ENCODE peak calls at places on chromosome 15, in five cellular contexts. U is Peyer's patch, M is GM20000, K is heart left ventricle, D is activated B cell treated with CpG ODN at 0.5 μM for 24 hours. Q is an unnamed sample.

GRCh38 chr15:82122754-82123400 is 77.1 kb upstream of the MEX3B start:
- DNase-seq in K (peak), D (no peak), M (no peak), U (no peak), Q (peak)

GRCh38 chr15:97998307-97999071 is 38.0 kb downstream of the ARRDC4 start:
- DNase-seq in U (no peak), D (no peak), M (no peak), K (no peak), Q (peak)

GRCh38 chr15:88912500-88912921 is 668 bp downstream of the MFGE8 start:
- DNase-seq in D (no peak), M (peak), K (peak), U (no peak), Q (peak)

GRCh38 chr15:41024141-41024540 is 70.9 kb downstream of the CHAC1 start:
- DNase-seq in D (no peak), K (no peak), M (no peak), U (no peak), Q (no peak)

GRCh38 chr15:63402498-63403253 is 21.0 kb upstream of the CA12 start:
- DNase-seq in K (no peak), D (no peak), U (no peak), M (peak), Q (peak)

GRCh38 chr15:51099185-51099584 is 4.5 kb upstream of the TNFAIP8L3 start:
- DNase-seq in D (no peak), U (no peak), M (no peak), K (no peak), Q (no peak)

GRCh38 chr15:51160484-51160883 is 65.8 kb upstream of the TNFAIP8L3 start:
- DNase-seq in K (no peak), D (no peak), M (no peak), U (no peak), Q (no peak)

GRCh38 chr15:80587816-80588456 is 107.2 kb upstream of the ABHD17C start:
- DNase-seq in D (no peak), M (no peak), K (no peak), U (no peak), Q (peak)

GRCh38 chr15:51613988-51614387 is 8.6 kb downstream of the DMXL2 start:
- DNase-seq in M (no peak), K (no peak), D (no peak), U (no peak), Q (no peak)

GRCh38 chr15:98174286-98174685 is 213.8 kb downstream of the ARRDC4 start:
- DNase-seq in D (no peak), K (no peak), U (no peak), M (no peak), Q (peak)

GRCh38 chr15:41288464-41288863 is 43.9 kb downstream of the OIP5 start:
- DNase-seq in U (no peak), M (no peak), D (no peak), K (no peak), Q (no peak)

GRCh38 chr15:62068071-62068786 is 1.5 kb downstream of the C2CD4A start:
- DNase-seq in U (peak), M (peak), D (peak), K (peak), Q (peak)

GRCh38 chr15:87144775-87145174 is 1065.1 kb downstream of the AGBL1 start:
- DNase-seq in D (no peak), U (no peak), M (no peak), K (no peak), Q (peak)

GRCh38 chr15:58541410-58542087 is 109.8 kb downstream of the LIPC start:
- DNase-seq in K (no peak), U (no peak), D (no peak), M (no peak), Q (no peak)

GRCh38 chr15:45121706-45122417 is 7.7 kb downstream of the DUOXA2 start:
- DNase-seq in M (no peak), D (no peak), K (no peak), U (no peak), Q (peak)

GRCh38 chr15:37122703-37123102 is 22.4 kb upstream of the MEIS2 start:
- DNase-seq in M (no peak), K (no peak), U (no peak), D (no peak), Q (no peak)

GRCh38 chr15:83626171-83626802 is 27.6 kb upstream of the ADAMTSL3 start:
- DNase-seq in M (no peak), K (no peak), U (no peak), D (no peak), Q (peak)

GRCh38 chr15:77186518-77187095 is 115.7 kb upstream of the TSPAN3 start:
- DNase-seq in K (no peak), M (peak), U (no peak), D (no peak), Q (no peak)

GRCh38 chr15:31934821-31935220 is 95.5 kb upstream of the CHRNA7 start:
- DNase-seq in K (no peak), D (no peak), U (no peak), M (no peak), Q (no peak)

GRCh38 chr15:88375234-88375926 is 91.8 kb downstream of the MRPL46 start:
- DNase-seq in M (no peak), D (no peak), U (no peak), K (no peak), Q (peak)

GRCh38 chr15:65042776-65043322 is 2.3 kb upstream of the SLC51B start:
- DNase-seq in U (no peak), M (no peak), D (no peak), K (no peak), Q (no peak)

GRCh38 chr15:31338879-31339557 is 12.4 kb downstream of the KLF13 start:
- DNase-seq in K (peak), D (peak), U (peak), M (peak), Q (peak)

GRCh38 chr15:99211926-99212325 is 37.5 kb downstream of the TTC23 start:
- DNase-seq in U (no peak), K (no peak), D (no peak), M (no peak), Q (no peak)

GRCh38 chr15:78298983-78299301 is 467 bp downstream of the SKIC8 start:
- DNase-seq in M (no peak), D (no peak), K (no peak), U (no peak), Q (no peak)

GRCh38 chr15:47586653-47587224 is 130.6 kb upstream of the SEMA6D start:
- DNase-seq in D (no peak), K (peak), U (no peak), M (no peak), Q (no peak)

GRCh38 chr15:47407692-47408091 is 309.6 kb upstream of the SEMA6D start:
- DNase-seq in U (no peak), M (no peak), D (no peak), K (no peak), Q (no peak)

GRCh38 chr15:63212050-63212973 is 22.9 kb downstream of the RAB8B start:
- DNase-seq in D (no peak), U (no peak), M (peak), K (no peak), Q (no peak)

GRCh38 chr15:36109943-36110658 is 469.3 kb upstream of the CDIN1 start:
- DNase-seq in K (no peak), M (no peak), U (no peak), D (no peak), Q (peak)

GRCh38 chr15:99438691-99439523 is 126.9 kb upstream of the MEF2A start:
- DNase-seq in U (no peak), K (no peak), D (peak), M (no peak), Q (no peak)

GRCh38 chr15:43329222-43329959 is 982 bp downstream of the LCMT2 start:
- DNase-seq in D (no peak), M (no peak), K (no peak), U (no peak), Q (no peak)

GRCh38 chr15:77696871-77697270 is 64.2 kb upstream of the LINGO1 start:
- DNase-seq in M (no peak), U (no peak), D (no peak), K (no peak), Q (no peak)

GRCh38 chr15:37873336-37873735 is 61.1 kb upstream of the TMCO5A start:
- DNase-seq in M (no peak), U (no peak), K (no peak), D (no peak), Q (no peak)

GRCh38 chr15:83935774-83936173 is 281.9 kb downstream of the ADAMTSL3 start:
- DNase-seq in D (no peak), U (no peak), K (no peak), M (no peak), Q (no peak)

GRCh38 chr15:82047493-82048446 is 2.0 kb upstream of the MEX3B start:
- DNase-seq in M (peak), D (no peak), K (no peak), U (peak), Q (peak)

GRCh38 chr15:24857777-24858176 is 97.0 kb upstream of the SNRPN start:
- DNase-seq in K (no peak), U (no peak), M (no peak), D (no peak), Q (no peak)

GRCh38 chr15:27260523-27260922 is 289.5 kb downstream of the GABRG3 start:
- DNase-seq in K (no peak), D (no peak), M (no peak), U (no peak), Q (no peak)

GRCh38 chr15:67176195-67176971 is 78.1 kb downstream of the AAGAB start:
- DNase-seq in U (peak), M (no peak), D (no peak), K (peak), Q (no peak)

GRCh38 chr15:92140802-92141201 is 252.9 kb upstream of the ST8SIA2 start:
- DNase-seq in U (no peak), M (no peak), D (no peak), K (no peak), Q (peak)

GRCh38 chr15:92141607-92142006 is 252.1 kb upstream of the ST8SIA2 start:
- DNase-seq in U (no peak), D (no peak), K (no peak), M (no peak), Q (no peak)

GRCh38 chr15:92143765-92144164 is 249.9 kb upstream of the ST8SIA2 start:
- DNase-seq in D (no peak), U (peak), M (no peak), K (no peak), Q (no peak)

GRCh38 chr15:92142242-92143232 is 251.1 kb upstream of the ST8SIA2 start:
- DNase-seq in K (peak), M (no peak), D (no peak), U (no peak), Q (no peak)
- TF ChIP-seq CTCF in K (no peak), M (no peak), D (no peak), U (no peak), Q (no peak)

GRCh38 chr15:101085311-101085700 is 166.1 kb downstream of the LRRK1 start:
- DNase-seq in D (no peak), M (no peak), U (no peak), K (no peak), Q (no peak)
- TF ChIP-seq CTCF in D (no peak), M (no peak), U (no peak), K (no peak), Q (no peak)

GRCh38 chr15:90664650-90665287 is 52.4 kb upstream of the BLM start:
- DNase-seq in U (no peak), M (no peak), K (peak), D (no peak), Q (no peak)
- TF ChIP-seq CTCF in U (no peak), M (no peak), K (peak), D (no peak), Q (no peak)

GRCh38 chr15:49610166-49610918 is 10.3 kb downstream of the FAM227B start:
- DNase-seq in K (no peak), D (no peak), U (no peak), M (no peak), Q (no peak)

GRCh38 chr15:49605588-49605987 is 15.0 kb downstream of the FAM227B start:
- DNase-seq in K (no peak), U (no peak), D (no peak), M (no peak), Q (no peak)

GRCh38 chr15:49604625-49605409 is 15.8 kb downstream of the FAM227B start:
- DNase-seq in U (no peak), D (no peak), K (no peak), M (no peak), Q (no peak)

GRCh38 chr15:49606594-49606993 is 14.0 kb downstream of the FAM227B start:
- DNase-seq in D (no peak), K (no peak), U (no peak), M (no peak), Q (no peak)
- TF ChIP-seq CTCF in D (no peak), K (no peak), U (no peak), M (no peak), Q (no peak)